ENCODE peak calls at places on chromosomes 5 and 9, in eight cellular contexts. X is breast epithelium, Y is A549, I is GM12892, S is lower leg skin, W is NB4, T is prostate gland, E is sigmoid colon. O is an unnamed sample.
A peak's percentile ranks its signal among the peaks of the same experiment; 100 is the strongest.

GRCh38 chr5:111697881-111698757 is 58.9 kb downstream of the NREP start:
- DNase-seq in X (no peak), Y (peak; percentile 33), I (no peak), S (no peak), W (no peak), T (no peak), E (no peak), O (no peak)

GRCh38 chr9:137771580-137771979 is 106.0 kb upstream of the CACNA1B start:
- DNase-seq in X (no peak), Y (no peak), I (no peak), S (no peak), W (no peak), T (no peak), E (peak; percentile 32), O (no peak)

GRCh38 chr9:109476781-109477268 is 21.3 kb downstream of the PTPN3 start:
- DNase-seq in X (no peak), Y (no peak), I (no peak), S (no peak), W (no peak), T (no peak), E (no peak), O (peak; percentile 20)

GRCh38 chr9:134490446-134490845 is 151.2 kb upstream of the COL5A1 start:
- DNase-seq in X (no peak), Y (no peak), I (no peak), S (peak; percentile 69), W (no peak), T (no peak), E (peak; percentile 46), O (no peak)

GRCh38 chr9:135666534-135667402 is 3.7 kb downstream of the LCN9 start:
- DNase-seq in X (peak; percentile 24), Y (no peak), I (no peak), S (no peak), W (no peak), T (no peak), E (no peak), O (no peak)

GRCh38 chr9:2231831-2232230 is 216.7 kb downstream of the SMARCA2 start:
- DNase-seq in X (no peak), Y (no peak), I (no peak), S (no peak), W (no peak), T (no peak), E (no peak), O (no peak)

GRCh38 chr5:81787843-81788242 is 36.9 kb upstream of the SSBP2 start:
- DNase-seq in X (no peak), Y (peak; percentile 36), I (no peak), S (peak; percentile 92), W (peak; percentile 80), T (peak; percentile 62), E (peak; percentile 89), O (peak; percentile 68)

GRCh38 chr9:35110327-35110758 is 5.3 kb downstream of the ATOSB start:
- DNase-seq in X (no peak), Y (peak; percentile 39), I (no peak), S (peak; percentile 85), W (peak; percentile 39), T (no peak), E (no peak), O (peak; percentile 59)

GRCh38 chr9:87389936-87390335 is 107.7 kb upstream of the DAPK1 start:
- DNase-seq in X (no peak), Y (no peak), I (no peak), S (no peak), W (no peak), T (no peak), E (no peak), O (no peak)

GRCh38 chr5:137606401-137606800 is 107.3 kb upstream of the SPOCK1 start:
- DNase-seq in X (no peak), Y (no peak), I (no peak), S (no peak), W (no peak), T (no peak), E (no peak), O (no peak)

GRCh38 chr9:109311281-109311680 is 9.6 kb downstream of the EPB41L4B start:
- DNase-seq in X (no peak), Y (no peak), I (no peak), S (no peak), W (no peak), T (no peak), E (no peak), O (no peak)

GRCh38 chr9:137660144-137660543 is 41.3 kb downstream of the EHMT1 start:
- DNase-seq in X (no peak), Y (no peak), I (no peak), S (no peak), W (peak; percentile 20), T (no peak), E (peak; percentile 9), O (no peak)

GRCh38 chr5:25099538-25099937 is 454.8 kb upstream of the CDH10 start:
- DNase-seq in X (no peak), Y (no peak), I (no peak), S (no peak), W (no peak), T (no peak), E (no peak), O (no peak)

GRCh38 chr5:1523793-1524480 is at the start of gene LPCAT1:
- DNase-seq in X (peak; percentile 56), Y (peak; percentile 70), I (peak; percentile 85), S (peak; percentile 94), W (peak; percentile 88), T (peak; percentile 50), E (peak; percentile 89), O (peak; percentile 27)

GRCh38 chr9:100352201-100352726 is 478 bp downstream of the TEX10 start:
- DNase-seq in X (peak; percentile 54), Y (no peak), I (peak; percentile 30), S (peak; percentile 88), W (peak; percentile 61), T (peak; percentile 13), E (peak; percentile 66), O (peak; percentile 26)

GRCh38 chr5:163506726-163507125 is 1.3 kb downstream of the MAT2B start:
- DNase-seq in X (no peak), Y (no peak), I (no peak), S (no peak), W (peak; percentile 17), T (no peak), E (no peak), O (no peak)

GRCh38 chr5:96288845-96289185 is 144.2 kb downstream of the PCSK1 start:
- DNase-seq in X (no peak), Y (no peak), I (no peak), S (no peak), W (no peak), T (no peak), E (no peak), O (no peak)

DNA sequence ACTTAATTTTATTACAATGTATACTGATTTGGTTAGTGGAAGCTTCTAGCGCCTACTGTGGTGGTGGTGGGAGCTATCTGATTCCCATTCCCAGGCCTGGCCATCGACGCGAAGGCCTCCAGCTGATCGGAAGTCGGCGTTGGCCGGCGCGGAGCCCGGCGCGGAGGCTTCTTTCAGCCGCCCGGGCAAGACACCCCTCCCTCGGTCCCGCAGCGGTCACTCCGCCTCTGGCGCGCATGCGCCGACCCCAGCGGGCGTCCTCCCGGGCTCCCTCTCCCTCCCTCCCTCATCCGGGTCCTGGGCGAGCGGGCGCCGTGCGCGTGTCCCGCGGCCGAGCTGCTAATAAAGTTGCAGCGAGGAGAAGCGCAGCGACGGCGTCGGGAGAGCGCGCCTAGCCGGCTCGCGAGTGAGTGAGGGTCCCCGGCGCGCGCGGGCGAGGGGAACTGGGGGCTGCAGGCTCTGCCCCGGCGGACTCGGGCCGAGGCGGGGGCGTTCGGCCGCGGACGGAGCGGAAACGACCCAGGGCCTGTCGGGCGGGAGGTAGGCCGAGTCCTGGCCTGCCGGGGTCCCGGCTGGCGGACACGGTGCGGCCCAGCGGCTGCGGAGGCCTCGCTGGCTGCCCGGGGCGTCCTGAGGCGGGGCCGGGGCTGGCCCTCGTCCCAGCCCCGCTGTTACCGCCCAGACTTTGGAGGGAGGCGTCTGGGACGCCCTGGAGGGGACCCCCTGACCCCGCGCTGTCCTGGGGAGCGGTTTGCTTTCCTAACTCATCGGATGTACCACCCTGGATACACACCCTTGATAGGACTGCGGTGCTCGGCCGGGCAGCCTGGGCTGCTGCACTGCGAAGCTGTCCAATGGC is at the start of gene SMAD5:
- DNase-seq in X (peak; percentile 95), Y (peak; percentile 95), I (peak; percentile 97), S (peak; percentile 99), W (peak; percentile 94), T (peak; percentile 94), E (peak; percentile 98), O (peak; percentile 95)
- TF ChIP-seq POLR2A in X (peak; percentile 53), Y (peak; percentile 71), I (peak; percentile 46), S (no peak), W (peak; percentile 56), T (peak; percentile 87), E (peak; percentile 81), O (peak; percentile 93)

GRCh38 chr9:92752812-92753404 is 11.7 kb downstream of the BICD2 start:
- DNase-seq in X (no peak), Y (no peak), I (no peak), S (peak; percentile 4), W (no peak), T (no peak), E (no peak), O (no peak)
- TF ChIP-seq POLR2A in X (no peak), Y (no peak), I (no peak), S (no peak), W (no peak), T (no peak), E (no peak), O (no peak)

GRCh38 chr9:101398335-101398929 is at the start of the genes MRPL50 and ZNF189:
- DNase-seq in X (peak; percentile 97), Y (peak; percentile 98), I (peak; percentile 68), S (peak; percentile 99), W (peak; percentile 98), T (peak; percentile 99), E (peak; percentile 99), O (peak; percentile 99)
- TF ChIP-seq POLR2A in X (peak; percentile 80), Y (peak; percentile 74), I (peak; percentile 96), S (no peak), W (peak; percentile 85), T (peak; percentile 87), E (peak; percentile 39), O (peak; percentile 79)

DNA sequence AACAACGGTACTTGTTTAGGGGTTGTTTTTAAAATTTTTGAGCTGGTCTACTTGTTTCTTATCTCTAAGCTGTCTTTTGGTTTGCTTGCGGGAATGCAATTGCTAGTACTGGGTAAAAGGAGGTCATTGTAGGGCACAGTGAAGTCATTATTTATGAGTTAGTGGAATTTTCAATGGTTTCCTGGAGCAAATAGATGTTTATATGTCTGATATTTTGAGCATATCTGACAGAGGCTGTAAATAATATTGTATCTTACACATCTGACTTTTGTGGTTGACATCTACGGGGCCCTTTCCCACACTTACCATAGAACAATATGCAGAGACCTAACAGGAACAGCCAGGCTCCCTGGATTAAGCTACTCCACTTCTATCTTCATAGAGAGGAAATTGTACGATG is 90.4 kb upstream of the IL6ST start:
- DNase-seq in X (no peak), Y (no peak), I (no peak), S (no peak), W (no peak), T (no peak), E (no peak), O (no peak)
- TF ChIP-seq POLR2A in X (no peak), Y (no peak), I (no peak), S (no peak), W (no peak), T (no peak), E (no peak), O (no peak)